ENCODE peak calls at places on chromosome 12, in ten cellular contexts. One of them, this sample, is unnamed.

GRCh38 chr12:132872975-132873421 is 14.4 kb downstream of the CHFR start:
- DNase-seq in stimulated activated CD4-positive, alpha-beta T cell treated with anti-CD3 and anti-CD28 coated beads, Interleukin-12 subunit alpha, Interleukin-12 subunit beta, amount 100 ng/mL, for 24 hours: no peak
- DNase-seq in fibroblast of the conjunctiva: no peak
- DNase-seq in T-helper 1 cell: peak; percentile 11
- DNase-seq in NCI-H2107: no peak
- DNase-seq in amygdala: no peak
- DNase-seq in NT2/D1: no peak
- DNase-seq in T-cell: peak; percentile 14
- DNase-seq in dermis blood vessel endothelial cell: no peak
- DNase-seq in ELF-1: no peak
- DNase-seq in this sample: peak; percentile 43

GRCh38 chr12:112340983-112341840 is 41.0 kb downstream of the HECTD4 start:
- DNase-seq in amygdala: no peak
- DNase-seq in NCI-H2107: no peak
- DNase-seq in stimulated activated CD4-positive, alpha-beta T cell treated with anti-CD3 and anti-CD28 coated beads, Interleukin-12 subunit alpha, Interleukin-12 subunit beta, amount 100 ng/mL, for 24 hours: no peak
- DNase-seq in T-cell: no peak
- DNase-seq in ELF-1: no peak
- DNase-seq in dermis blood vessel endothelial cell: no peak
- DNase-seq in fibroblast of the conjunctiva: no peak
- DNase-seq in NT2/D1: no peak
- DNase-seq in T-helper 1 cell: no peak
- DNase-seq in this sample: no peak

GRCh38 chr12:98514984-98515367 is 414 bp upstream of the TMPO start:
- DNase-seq in ELF-1: no peak
- DNase-seq in dermis blood vessel endothelial cell: no peak
- DNase-seq in T-helper 1 cell: no peak
- DNase-seq in fibroblast of the conjunctiva: no peak
- DNase-seq in NT2/D1: no peak
- DNase-seq in NCI-H2107: no peak
- DNase-seq in stimulated activated CD4-positive, alpha-beta T cell treated with anti-CD3 and anti-CD28 coated beads, Interleukin-12 subunit alpha, Interleukin-12 subunit beta, amount 100 ng/mL, for 24 hours: no peak
- DNase-seq in T-cell: no peak
- DNase-seq in amygdala: no peak
- DNase-seq in this sample: no peak

GRCh38 chr12:89960011-89960507 is 251.4 kb upstream of the ATP2B1 start:
- DNase-seq in NCI-H2107: no peak
- DNase-seq in ELF-1: no peak
- DNase-seq in T-cell: no peak
- DNase-seq in dermis blood vessel endothelial cell: peak; percentile 23
- DNase-seq in NT2/D1: no peak
- DNase-seq in stimulated activated CD4-positive, alpha-beta T cell treated with anti-CD3 and anti-CD28 coated beads, Interleukin-12 subunit alpha, Interleukin-12 subunit beta, amount 100 ng/mL, for 24 hours: no peak
- DNase-seq in T-helper 1 cell: no peak
- DNase-seq in amygdala: no peak
- DNase-seq in fibroblast of the conjunctiva: no peak
- DNase-seq in this sample: peak; percentile 54

GRCh38 chr12:66288121-66288520 is 14.2 kb upstream of the HELB start:
- DNase-seq in fibroblast of the conjunctiva: no peak
- DNase-seq in T-cell: peak; percentile 52
- DNase-seq in stimulated activated CD4-positive, alpha-beta T cell treated with anti-CD3 and anti-CD28 coated beads, Interleukin-12 subunit alpha, Interleukin-12 subunit beta, amount 100 ng/mL, for 24 hours: no peak
- DNase-seq in NCI-H2107: no peak
- DNase-seq in ELF-1: no peak
- DNase-seq in amygdala: no peak
- DNase-seq in NT2/D1: no peak
- DNase-seq in dermis blood vessel endothelial cell: no peak
- DNase-seq in T-helper 1 cell: peak; percentile 64
- DNase-seq in this sample: peak; percentile 27

GRCh38 chr12:109255377-109255776 is 53.7 kb downstream of the FOXN4 start:
- DNase-seq in amygdala: no peak
- DNase-seq in fibroblast of the conjunctiva: no peak
- DNase-seq in T-helper 1 cell: no peak
- DNase-seq in ELF-1: peak; percentile 24
- DNase-seq in NCI-H2107: no peak
- DNase-seq in NT2/D1: peak; percentile 25
- DNase-seq in dermis blood vessel endothelial cell: peak; percentile 51
- DNase-seq in T-cell: no peak
- DNase-seq in stimulated activated CD4-positive, alpha-beta T cell treated with anti-CD3 and anti-CD28 coated beads, Interleukin-12 subunit alpha, Interleukin-12 subunit beta, amount 100 ng/mL, for 24 hours: no peak
- DNase-seq in this sample: no peak

GRCh38 chr12:63042646-63043045 is 107.7 kb upstream of the PPM1H start:
- DNase-seq in T-cell: no peak
- DNase-seq in NT2/D1: no peak
- DNase-seq in amygdala: no peak
- DNase-seq in fibroblast of the conjunctiva: no peak
- DNase-seq in stimulated activated CD4-positive, alpha-beta T cell treated with anti-CD3 and anti-CD28 coated beads, Interleukin-12 subunit alpha, Interleukin-12 subunit beta, amount 100 ng/mL, for 24 hours: no peak
- DNase-seq in dermis blood vessel endothelial cell: peak; percentile 33
- DNase-seq in ELF-1: no peak
- DNase-seq in T-helper 1 cell: no peak
- DNase-seq in NCI-H2107: no peak
- DNase-seq in this sample: no peak

GRCh38 chr12:3295648-3296408 is 195.2 kb upstream of the PRMT8 start:
- DNase-seq in dermis blood vessel endothelial cell: peak; percentile 54
- DNase-seq in ELF-1: no peak
- DNase-seq in T-cell: no peak
- DNase-seq in amygdala: no peak
- DNase-seq in NT2/D1: no peak
- DNase-seq in fibroblast of the conjunctiva: no peak
- DNase-seq in T-helper 1 cell: no peak
- DNase-seq in stimulated activated CD4-positive, alpha-beta T cell treated with anti-CD3 and anti-CD28 coated beads, Interleukin-12 subunit alpha, Interleukin-12 subunit beta, amount 100 ng/mL, for 24 hours: no peak
- DNase-seq in NCI-H2107: no peak
- DNase-seq in this sample: no peak

GRCh38 chr12:1197264-1198018 is 206.4 kb downstream of the ERC1 start:
- DNase-seq in stimulated activated CD4-positive, alpha-beta T cell treated with anti-CD3 and anti-CD28 coated beads, Interleukin-12 subunit alpha, Interleukin-12 subunit beta, amount 100 ng/mL, for 24 hours: no peak
- DNase-seq in ELF-1: no peak
- DNase-seq in T-helper 1 cell: no peak
- DNase-seq in T-cell: no peak
- DNase-seq in dermis blood vessel endothelial cell: no peak
- DNase-seq in amygdala: no peak
- DNase-seq in fibroblast of the conjunctiva: no peak
- DNase-seq in NCI-H2107: no peak
- DNase-seq in NT2/D1: no peak
- DNase-seq in this sample: no peak

GRCh38 chr12:103680591-103681065 is 93.6 kb downstream of the STAB2 start:
- DNase-seq in dermis blood vessel endothelial cell: no peak
- DNase-seq in NCI-H2107: no peak
- DNase-seq in stimulated activated CD4-positive, alpha-beta T cell treated with anti-CD3 and anti-CD28 coated beads, Interleukin-12 subunit alpha, Interleukin-12 subunit beta, amount 100 ng/mL, for 24 hours: no peak
- DNase-seq in T-helper 1 cell: no peak
- DNase-seq in fibroblast of the conjunctiva: no peak
- DNase-seq in ELF-1: no peak
- DNase-seq in amygdala: no peak
- DNase-seq in NT2/D1: no peak
- DNase-seq in T-cell: no peak
- DNase-seq in this sample: no peak

GRCh38 chr12:65637774-65638173 is 186.5 kb upstream of the HMGA2 start:
- DNase-seq in T-cell: no peak
- DNase-seq in ELF-1: no peak
- DNase-seq in amygdala: no peak
- DNase-seq in T-helper 1 cell: no peak
- DNase-seq in stimulated activated CD4-positive, alpha-beta T cell treated with anti-CD3 and anti-CD28 coated beads, Interleukin-12 subunit alpha, Interleukin-12 subunit beta, amount 100 ng/mL, for 24 hours: no peak
- DNase-seq in fibroblast of the conjunctiva: no peak
- DNase-seq in dermis blood vessel endothelial cell: peak; percentile 71
- DNase-seq in NT2/D1: no peak
- DNase-seq in NCI-H2107: no peak
- DNase-seq in this sample: no peak

GRCh38 chr12:117352260-117352659 is 9.2 kb downstream of the NOS1 start:
- DNase-seq in NCI-H2107: peak; percentile 30
- DNase-seq in dermis blood vessel endothelial cell: no peak
- DNase-seq in T-cell: no peak
- DNase-seq in fibroblast of the conjunctiva: no peak
- DNase-seq in NT2/D1: no peak
- DNase-seq in T-helper 1 cell: no peak
- DNase-seq in amygdala: no peak
- DNase-seq in stimulated activated CD4-positive, alpha-beta T cell treated with anti-CD3 and anti-CD28 coated beads, Interleukin-12 subunit alpha, Interleukin-12 subunit beta, amount 100 ng/mL, for 24 hours: no peak
- DNase-seq in ELF-1: no peak
- DNase-seq in this sample: no peak

GRCh38 chr12:75991753-75992152 is 39.8 kb downstream of the PHLDA1 start:
- DNase-seq in NT2/D1: no peak
- DNase-seq in stimulated activated CD4-positive, alpha-beta T cell treated with anti-CD3 and anti-CD28 coated beads, Interleukin-12 subunit alpha, Interleukin-12 subunit beta, amount 100 ng/mL, for 24 hours: no peak
- DNase-seq in T-helper 1 cell: no peak
- DNase-seq in T-cell: no peak
- DNase-seq in amygdala: no peak
- DNase-seq in NCI-H2107: no peak
- DNase-seq in dermis blood vessel endothelial cell: no peak
- DNase-seq in ELF-1: no peak
- DNase-seq in fibroblast of the conjunctiva: no peak
- DNase-seq in this sample: no peak

GRCh38 chr12:3132636-3133409 is 55.6 kb downstream of the TSPAN9 start:
- DNase-seq in NCI-H2107: no peak
- DNase-seq in NT2/D1: no peak
- DNase-seq in fibroblast of the conjunctiva: no peak
- DNase-seq in ELF-1: peak; percentile 71
- DNase-seq in T-helper 1 cell: no peak
- DNase-seq in stimulated activated CD4-positive, alpha-beta T cell treated with anti-CD3 and anti-CD28 coated beads, Interleukin-12 subunit alpha, Interleukin-12 subunit beta, amount 100 ng/mL, for 24 hours: no peak
- DNase-seq in T-cell: no peak
- DNase-seq in dermis blood vessel endothelial cell: peak; percentile 52
- DNase-seq in amygdala: no peak
- DNase-seq in this sample: no peak

GRCh38 chr12:98939350-98939749 is 294.3 kb downstream of the APAF1 start:
- DNase-seq in T-cell: no peak
- DNase-seq in fibroblast of the conjunctiva: peak; percentile 4
- DNase-seq in ELF-1: peak; percentile 10
- DNase-seq in NCI-H2107: no peak
- DNase-seq in amygdala: no peak
- DNase-seq in NT2/D1: peak; percentile 40
- DNase-seq in stimulated activated CD4-positive, alpha-beta T cell treated with anti-CD3 and anti-CD28 coated beads, Interleukin-12 subunit alpha, Interleukin-12 subunit beta, amount 100 ng/mL, for 24 hours: no peak
- DNase-seq in T-helper 1 cell: no peak
- DNase-seq in dermis blood vessel endothelial cell: peak; percentile 60
- DNase-seq in this sample: no peak

GRCh38 chr12:112117685-112118084 is 7.7 kb upstream of the TRAFD1 start:
- DNase-seq in amygdala: no peak
- DNase-seq in stimulated activated CD4-positive, alpha-beta T cell treated with anti-CD3 and anti-CD28 coated beads, Interleukin-12 subunit alpha, Interleukin-12 subunit beta, amount 100 ng/mL, for 24 hours: no peak
- DNase-seq in NT2/D1: no peak
- DNase-seq in ELF-1: no peak
- DNase-seq in dermis blood vessel endothelial cell: no peak
- DNase-seq in T-cell: no peak
- DNase-seq in T-helper 1 cell: no peak
- DNase-seq in fibroblast of the conjunctiva: no peak
- DNase-seq in NCI-H2107: no peak
- DNase-seq in this sample: no peak

GRCh38 chr12:4164591-4165558 is 108.7 kb upstream of the CCND2 start:
- DNase-seq in dermis blood vessel endothelial cell: peak; percentile 78
- DNase-seq in amygdala: no peak
- DNase-seq in T-cell: peak; percentile 45
- DNase-seq in ELF-1: peak; percentile 75
- DNase-seq in fibroblast of the conjunctiva: peak; percentile 35
- DNase-seq in stimulated activated CD4-positive, alpha-beta T cell treated with anti-CD3 and anti-CD28 coated beads, Interleukin-12 subunit alpha, Interleukin-12 subunit beta, amount 100 ng/mL, for 24 hours: peak; percentile 55
- DNase-seq in NCI-H2107: no peak
- DNase-seq in NT2/D1: peak; percentile 89
- DNase-seq in T-helper 1 cell: peak; percentile 41
- DNase-seq in this sample: peak; percentile 73

GRCh38 chr12:121120323-121120722 is 12.4 kb upstream of the P2RX7 start:
- DNase-seq in amygdala: no peak
- DNase-seq in NT2/D1: no peak
- DNase-seq in fibroblast of the conjunctiva: no peak
- DNase-seq in T-helper 1 cell: no peak
- DNase-seq in NCI-H2107: no peak
- DNase-seq in ELF-1: no peak
- DNase-seq in stimulated activated CD4-positive, alpha-beta T cell treated with anti-CD3 and anti-CD28 coated beads, Interleukin-12 subunit alpha, Interleukin-12 subunit beta, amount 100 ng/mL, for 24 hours: no peak
- DNase-seq in dermis blood vessel endothelial cell: peak; percentile 17
- DNase-seq in T-cell: no peak
- DNase-seq in this sample: no peak

GRCh38 chr12:93982847-93983315 is 165.5 kb upstream of the PLXNC1 start:
- DNase-seq in T-helper 1 cell: no peak
- DNase-seq in amygdala: no peak
- DNase-seq in fibroblast of the conjunctiva: peak; percentile 38
- DNase-seq in T-cell: no peak
- DNase-seq in dermis blood vessel endothelial cell: peak; percentile 46
- DNase-seq in ELF-1: no peak
- DNase-seq in NT2/D1: no peak
- DNase-seq in stimulated activated CD4-positive, alpha-beta T cell treated with anti-CD3 and anti-CD28 coated beads, Interleukin-12 subunit alpha, Interleukin-12 subunit beta, amount 100 ng/mL, for 24 hours: peak; percentile 9
- DNase-seq in NCI-H2107: no peak
- DNase-seq in this sample: peak; percentile 18

GRCh38 chr12:12902036-12902435 is 10.7 kb downstream of the GPRC5A start:
- DNase-seq in NCI-H2107: no peak
- DNase-seq in NT2/D1: no peak
- DNase-seq in ELF-1: no peak
- DNase-seq in T-cell: no peak
- DNase-seq in amygdala: no peak
- DNase-seq in stimulated activated CD4-positive, alpha-beta T cell treated with anti-CD3 and anti-CD28 coated beads, Interleukin-12 subunit alpha, Interleukin-12 subunit beta, amount 100 ng/mL, for 24 hours: no peak
- DNase-seq in fibroblast of the conjunctiva: no peak
- DNase-seq in T-helper 1 cell: no peak
- DNase-seq in dermis blood vessel endothelial cell: peak; percentile 41
- DNase-seq in this sample: no peak

GRCh38 chr12:47410383-47410782 is 295.4 kb downstream of the RPAP3 start:
- DNase-seq in T-helper 1 cell: no peak
- DNase-seq in amygdala: no peak
- DNase-seq in NCI-H2107: no peak
- DNase-seq in T-cell: no peak
- DNase-seq in NT2/D1: no peak
- DNase-seq in fibroblast of the conjunctiva: no peak
- DNase-seq in dermis blood vessel endothelial cell: no peak
- DNase-seq in stimulated activated CD4-positive, alpha-beta T cell treated with anti-CD3 and anti-CD28 coated beads, Interleukin-12 subunit alpha, Interleukin-12 subunit beta, amount 100 ng/mL, for 24 hours: no peak
- DNase-seq in ELF-1: no peak
- DNase-seq in this sample: no peak

GRCh38 chr12:121653999-121654398 is 15.5 kb downstream of the MORN3 start:
- DNase-seq in stimulated activated CD4-positive, alpha-beta T cell treated with anti-CD3 and anti-CD28 coated beads, Interleukin-12 subunit alpha, Interleukin-12 subunit beta, amount 100 ng/mL, for 24 hours: no peak
- DNase-seq in NCI-H2107: no peak
- DNase-seq in amygdala: no peak
- DNase-seq in fibroblast of the conjunctiva: no peak
- DNase-seq in ELF-1: no peak
- DNase-seq in T-cell: no peak
- DNase-seq in dermis blood vessel endothelial cell: no peak
- DNase-seq in NT2/D1: no peak
- DNase-seq in T-helper 1 cell: no peak
- DNase-seq in this sample: no peak

GRCh38 chr12:62270384-62270783 is 10.2 kb downstream of the USP15 start:
- DNase-seq in T-helper 1 cell: no peak
- DNase-seq in ELF-1: no peak
- DNase-seq in stimulated activated CD4-positive, alpha-beta T cell treated with anti-CD3 and anti-CD28 coated beads, Interleukin-12 subunit alpha, Interleukin-12 subunit beta, amount 100 ng/mL, for 24 hours: no peak
- DNase-seq in amygdala: no peak
- DNase-seq in NCI-H2107: no peak
- DNase-seq in NT2/D1: no peak
- DNase-seq in dermis blood vessel endothelial cell: no peak
- DNase-seq in T-cell: no peak
- DNase-seq in fibroblast of the conjunctiva: no peak
- DNase-seq in this sample: no peak